ENCODE peak calls at places on chromosomes 7 and 10, in six cellular contexts. O is esophagus squamous epithelium, A is transverse colon, D is ovary, S is body of pancreas, G is breast epithelium. L is an unnamed sample.

GRCh38 chr7:133854739-133855138 is 272.4 kb upstream of the LRGUK start:
- DNase-seq in O (no peak), A (no peak), D (no peak), S (no peak), G (no peak), L (no peak)

GRCh38 chr10:88012627-88013026 is 149.2 kb downstream of the PTEN start:
- DNase-seq in O (no peak), A (no peak), D (no peak), S (no peak), G (no peak), L (no peak)

GRCh38 chr7:116871061-116871700 is 8.8 kb downstream of the CAPZA2 start:
- DNase-seq in O (no peak), A (no peak), D (no peak), S (no peak), G (no peak), L (no peak)

GRCh38 chr10:85515316-85515715 is 851.3 kb downstream of the GRID1 start:
- DNase-seq in O (no peak), A (no peak), D (no peak), S (no peak), G (no peak), L (no peak)

GRCh38 chr10:86346169-86346793 is 20.3 kb downstream of the GRID1 start:
- DNase-seq in O (no peak), A (no peak), D (peak; percentile 4), S (peak; percentile 3), G (no peak), L (no peak)

GRCh38 chr7:49014870-49015269 is 90.5 kb downstream of the CDC14C start:
- DNase-seq in O (no peak), A (no peak), D (no peak), S (no peak), G (no peak), L (no peak)

GRCh38 chr7:2440608-2441245 is 35.5 kb downstream of the GRIFIN start:
- DNase-seq in O (no peak), A (no peak), D (no peak), S (peak; percentile 65), G (no peak), L (no peak)

GRCh38 chr10:88190540-88191213 is 327.3 kb downstream of the PTEN start:
- DNase-seq in O (no peak), A (no peak), D (no peak), S (no peak), G (no peak), L (no peak)

GRCh38 chr10:122786269-122786668 is 59.4 kb downstream of the CUZD1 start:
- DNase-seq in O (no peak), A (no peak), D (no peak), S (no peak), G (no peak), L (no peak)

GRCh38 chr10:16843252-16843870 is 26.1 kb upstream of the RSU1 start:
- DNase-seq in O (no peak), A (no peak), D (no peak), S (no peak), G (no peak), L (peak; percentile 24)

GRCh38 chr10:30500534-30500933 is 66.5 kb downstream of the MAP3K8 start:
- DNase-seq in O (no peak), A (no peak), D (no peak), S (no peak), G (no peak), L (no peak)

GRCh38 chr7:54729096-54729495 is 29.9 kb downstream of the SEC61G start:
- DNase-seq in O (no peak), A (no peak), D (no peak), S (no peak), G (no peak), L (no peak)

GRCh38 chr10:93447970-93448369 is 34.2 kb downstream of the MYOF start:
- DNase-seq in O (no peak), A (no peak), D (no peak), S (no peak), G (no peak), L (no peak)

GRCh38 chr7:78125884-78126283 is 327.3 kb downstream of the PHTF2 start:
- DNase-seq in O (no peak), A (no peak), D (no peak), S (no peak), G (no peak), L (no peak)

GRCh38 chr7:75994388-75995051 is at the start of gene TMEM120A:
- DNase-seq in O (peak; percentile 72), A (peak; percentile 98), D (peak; percentile 98), S (peak; percentile 98), G (peak; percentile 96), L (peak; percentile 98)
- TF ChIP-seq POLR2A in O (no peak), A (peak; percentile 89), D (peak; percentile 79), S (peak; percentile 82), G (peak; percentile 6), L (peak; percentile 79)

DNA sequence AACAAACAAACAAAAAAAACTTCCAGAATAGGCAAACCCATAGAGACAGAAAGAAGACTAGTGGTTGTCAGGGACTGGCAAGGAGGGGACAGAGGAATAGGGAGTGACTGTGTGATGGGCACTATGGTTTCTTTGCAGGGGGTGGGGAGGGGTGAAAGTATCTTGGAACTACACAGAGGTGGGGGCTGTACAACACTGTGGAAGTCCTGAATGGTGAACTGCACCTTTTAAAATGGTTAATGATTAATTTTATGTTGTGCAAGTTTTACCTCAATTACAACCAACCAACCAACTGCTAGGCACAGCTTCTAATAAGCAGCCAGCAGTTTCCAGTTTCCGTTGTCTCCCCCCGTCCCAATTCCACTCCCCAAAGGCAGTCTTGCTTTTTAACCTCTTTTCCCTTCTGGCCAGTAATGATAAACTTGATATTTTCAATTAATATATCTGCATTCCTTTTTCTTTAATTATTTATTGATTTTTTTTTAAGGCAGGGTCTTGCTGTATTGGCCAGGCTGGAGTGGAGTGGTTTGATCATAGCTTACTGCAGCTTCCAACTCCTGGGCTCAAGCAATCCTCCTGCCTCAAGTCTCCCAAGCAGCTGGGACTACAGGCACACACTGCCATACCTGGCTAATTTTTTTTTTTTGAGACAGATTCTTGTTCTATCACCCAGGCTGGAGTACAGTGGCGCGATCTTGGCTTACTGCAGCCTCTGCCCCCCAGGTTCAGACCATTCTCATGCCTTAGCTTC is 46.8 kb downstream of the HIP1 start:
- DNase-seq in O (no peak), A (no peak), D (no peak), S (no peak), G (no peak), L (no peak)
- H3K4me1 ChIP-seq in O (no peaks in the 10 kb centered on the region), A (peaks cover 4% of the 10 kb centered on the region), D (peaks cover 11% of the 10 kb centered on the region), S (peaks cover 13% of the 10 kb centered on the region), G (no peaks in the 10 kb centered on the region), L (no peaks in the 10 kb centered on the region)

GRCh38 chr7:38276096-38276857 is 2.8 kb upstream of the TARP start:
- DNase-seq in O (no peak), A (no peak), D (no peak), S (no peak), G (no peak), L (no peak)
- TF ChIP-seq POLR2A in O (no peak), A (no peak), D (no peak), S (no peak), G (no peak), L (no peak)

DNA sequence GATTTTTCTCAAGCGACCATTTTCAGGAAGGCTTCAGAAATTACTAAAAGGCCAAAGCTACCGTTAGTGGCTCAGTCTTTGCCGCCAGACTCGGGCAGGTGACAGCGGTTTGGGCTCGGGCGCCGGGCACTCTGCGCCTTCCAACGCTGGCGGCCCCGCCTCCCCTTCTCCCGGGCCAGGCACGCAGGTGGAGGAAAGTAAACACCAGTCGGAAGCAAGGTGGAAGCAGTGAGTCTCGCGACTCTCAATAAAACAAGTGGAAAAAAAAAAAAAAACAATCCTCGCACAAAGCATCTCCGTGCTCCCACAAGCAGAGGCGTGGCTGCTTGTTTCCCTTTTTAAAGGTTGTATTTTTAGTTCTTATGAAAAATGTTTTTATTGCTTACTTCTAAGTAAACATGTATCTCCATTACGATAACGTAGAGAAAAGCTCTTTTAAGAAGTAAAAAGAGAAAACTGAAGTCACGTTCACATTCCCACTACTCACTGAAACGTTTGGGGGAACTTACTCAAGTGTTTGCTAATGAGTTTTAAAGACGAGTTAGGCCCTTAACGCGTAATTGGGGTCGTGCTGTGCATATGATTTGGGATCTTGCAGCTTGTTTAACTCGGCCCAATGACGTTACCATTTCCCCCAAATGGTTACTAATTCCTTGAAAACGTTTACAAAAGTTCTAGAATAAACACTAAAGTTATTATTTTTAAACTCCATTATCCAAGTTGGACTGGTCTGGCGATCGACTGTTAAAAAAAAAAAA is 904 bp downstream of the CDCA7L start:
- DNase-seq in O (no peak), A (peak; percentile 76), D (peak; percentile 47), S (peak; percentile 81), G (peak; percentile 63), L (no peak)
- H3K4me1 ChIP-seq in O (peaks cover 5% of the 10 kb centered on the region), A (peaks cover 46% of the 10 kb centered on the region), D (peaks cover 1% of the 10 kb centered on the region), S (peaks cover 25% of the 10 kb centered on the region), G (no peaks in the 10 kb centered on the region), L (peaks cover 17% of the 10 kb centered on the region)

GRCh38 chr7:140696024-140696678 is 357 bp upstream of the NDUFB2 start:
- DNase-seq in O (peak; percentile 54), A (peak; percentile 97), D (peak; percentile 96), S (peak; percentile 93), G (peak; percentile 94), L (peak; percentile 96)

GRCh38 chr7:140695381-140695780 is 1.1 kb upstream of the NDUFB2 start:
- DNase-seq in O (no peak), A (no peak), D (no peak), S (no peak), G (no peak), L (no peak)

GRCh38 chr7:140698477-140698876 is 2.0 kb downstream of the NDUFB2 start:
- DNase-seq in O (no peak), A (no peak), D (peak; percentile 54), S (peak; percentile 24), G (no peak), L (no peak)

GRCh38 chr7:140697447-140698143 is 1.1 kb downstream of the NDUFB2 start:
- DNase-seq in O (no peak), A (no peak), D (no peak), S (no peak), G (no peak), L (no peak)

GRCh38 chr7:140696679-140697446 is at the start of gene NDUFB2:
- DNase-seq in O (peak; percentile 50), A (peak; percentile 81), D (peak; percentile 81), S (peak; percentile 73), G (peak; percentile 69), L (peak; percentile 79)
- TF ChIP-seq POLR2A in O (no peak), A (peak; percentile 93), D (peak; percentile 94), S (peak; percentile 92), G (peak; percentile 87), L (peak; percentile 83)

L was measured in adrenal gland.